ENCODE peak calls at places on chromosomes 7 and 10, in six cellular contexts. P is uterus, S is A549, D is heart left ventricle, F is transverse colon, W is tibial nerve. B is an unnamed sample.

GRCh38 chr7:124908258-124908657 is 21.4 kb downstream of the POT1 start:
- DNase-seq in F (no peak), P (no peak), W (no peak), S (no peak), D (no peak), B (no peak)

GRCh38 chr10:88460601-88461000 is 122.5 kb downstream of the RNLS start:
- DNase-seq in P (no peak), S (no peak), F (no peak), D (no peak), W (no peak), B (no peak)

GRCh38 chr10:69641261-69641980 is 11.4 kb downstream of the FAM241B start:
- DNase-seq in S (no peak), P (no peak), F (no peak), D (no peak), W (no peak), B (no peak)

GRCh38 chr7:44291066-44291732 is 34.2 kb downstream of the CAMK2B start:
- DNase-seq in D (peak), P (peak), W (no peak), F (peak), S (no peak), B (peak)

GRCh38 chr7:18352339-18353255 is 143.0 kb upstream of the HDAC9 start:
- DNase-seq in D (no peak), S (peak), F (peak), W (no peak), P (peak), B (peak)

GRCh38 chr10:109343293-109343692 is 580.0 kb downstream of the XPNPEP1 start:
- DNase-seq in P (no peak), S (no peak), F (no peak), D (no peak), W (no peak), B (no peak)

GRCh38 chr7:115585015-115585655 is 445.4 kb downstream of the TFEC start:
- DNase-seq in S (no peak), D (no peak), P (no peak), W (no peak), F (no peak), B (no peak)

GRCh38 chr10:31745612-31746376 is 182.8 kb downstream of the ARHGAP12 start:
- DNase-seq in P (no peak), D (no peak), S (peak), W (no peak), F (no peak), B (no peak)

GRCh38 chr10:18860591-18861205 is 187.9 kb upstream of the MALRD1 start:
- DNase-seq in D (no peak), F (no peak), S (no peak), P (no peak), W (no peak), B (no peak)

GRCh38 chr7:30470163-30470770 is 8.3 kb downstream of the NOD1 start:
- DNase-seq in D (no peak), F (no peak), S (no peak), W (no peak), P (peak), B (peak)

GRCh38 chr7:85186521-85187241 is at the start of gene SEMA3D:
- DNase-seq in D (peak), W (peak), P (no peak), F (peak), S (peak), B (peak)

GRCh38 chr7:156600496-156600895 is 40.1 kb upstream of the RNF32 start:
- DNase-seq in P (no peak), D (no peak), S (no peak), F (no peak), W (no peak), B (no peak)

GRCh38 chr10:14686356-14686755 is 88.3 kb downstream of the FAM107B start:
- DNase-seq in P (no peak), F (no peak), D (no peak), S (no peak), W (no peak), B (no peak)

GRCh38 chr7:140425718-140426117 is 21.9 kb downstream of the RAB19 start:
- DNase-seq in S (no peak), P (no peak), F (no peak), W (no peak), D (no peak), B (no peak)

GRCh38 chr7:25598765-25599164 is 370.5 kb upstream of the NPVF start:
- DNase-seq in D (no peak), F (no peak), P (no peak), W (no peak), S (no peak), B (no peak)

GRCh38 chr10:132448248-132448731 is 51.3 kb downstream of the PWWP2B start:
- DNase-seq in P (peak), S (peak), W (peak), D (peak), F (peak), B (peak)

GRCh38 chr10:66183028-66183427 is 742.8 kb upstream of the LRRTM3 start:
- DNase-seq in F (no peak), P (no peak), W (no peak), S (no peak), D (no peak), B (no peak)

GRCh38 chr7:143487566-143487965 is 9.9 kb downstream of the TAS2R41 start:
- DNase-seq in F (peak), S (no peak), P (peak), W (peak), D (peak), B (peak)

GRCh38 chr10:126398383-126398743 is 10.1 kb upstream of the ADAM12 start:
- DNase-seq in D (no peak), S (no peak), F (no peak), W (no peak), P (no peak), B (no peak)

GRCh38 chr7:80724249-80724871 is 85.9 kb downstream of the CD36 start:
- DNase-seq in F (no peak), W (no peak), S (no peak), D (no peak), P (no peak), B (no peak)

GRCh38 chr10:45000764-45001381 is at the start of gene ZNF22:
- DNase-seq in D (peak), F (peak), W (peak), P (peak), S (peak), B (no peak)

GRCh38 chr7:114864278-114864677 is 57.6 kb upstream of the MDFIC start:
- DNase-seq in W (no peak), F (no peak), S (no peak), P (no peak), D (no peak), B (no peak)

DNA sequence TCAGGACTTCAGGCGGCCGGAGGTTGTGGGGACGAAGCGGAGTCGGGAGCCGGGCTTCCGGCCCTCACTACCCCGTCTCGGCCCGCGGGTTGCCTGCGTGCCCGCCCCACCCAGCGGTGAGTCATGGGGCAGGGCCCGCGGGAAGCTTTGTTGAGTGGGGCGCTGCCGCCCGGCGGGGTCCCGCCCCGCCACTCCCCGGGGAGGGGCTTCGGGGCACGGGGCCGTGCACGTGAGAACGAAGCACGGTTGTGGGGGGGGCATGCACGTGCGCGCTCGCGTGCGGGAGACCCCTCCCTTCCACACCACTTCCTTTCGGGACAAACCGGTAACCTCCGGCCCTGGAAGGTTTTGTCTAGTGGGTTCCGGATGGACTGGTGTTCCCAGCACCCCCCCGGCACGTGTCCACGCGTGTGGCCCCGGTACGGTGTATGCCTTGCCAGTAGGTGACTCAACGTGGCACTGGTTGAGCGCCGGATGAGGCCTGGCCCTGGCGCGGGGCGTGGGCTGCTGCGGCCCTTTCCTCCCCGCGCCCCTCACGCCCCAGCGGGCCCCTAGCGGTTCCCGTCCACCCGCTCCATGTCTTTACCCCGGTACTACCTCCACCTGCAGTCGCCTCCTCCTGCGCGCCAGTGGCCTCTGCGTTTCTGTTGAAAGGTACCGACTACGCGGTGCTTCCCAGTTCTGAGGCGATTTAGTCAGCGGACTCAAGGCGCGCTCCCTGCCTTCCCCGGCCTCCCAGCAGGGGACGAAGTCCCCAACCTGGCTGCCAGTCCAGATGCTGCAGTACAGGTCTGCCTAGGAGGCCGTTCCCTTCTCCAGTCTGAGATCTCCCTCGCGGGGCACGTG is 3.1 kb downstream of the ADIRF start:
- DNase-seq in D (peak), F (peak), W (peak), P (peak), S (peak), B (peak)
- TF ChIP-seq POLR2A in D (no peak), F (peak), W (peak), P (peak), S (no peak), B (peak)

GRCh38 chr10:34392641-34393170 is 422.4 kb downstream of the PARD3 start:
- DNase-seq in F (no peak), W (no peak), P (no peak), D (no peak), S (no peak), B (no peak)
- TF ChIP-seq CTCF in F (no peak), W (no peak), P (no peak), D (no peak), S (no peak), B (no peak)

DNA sequence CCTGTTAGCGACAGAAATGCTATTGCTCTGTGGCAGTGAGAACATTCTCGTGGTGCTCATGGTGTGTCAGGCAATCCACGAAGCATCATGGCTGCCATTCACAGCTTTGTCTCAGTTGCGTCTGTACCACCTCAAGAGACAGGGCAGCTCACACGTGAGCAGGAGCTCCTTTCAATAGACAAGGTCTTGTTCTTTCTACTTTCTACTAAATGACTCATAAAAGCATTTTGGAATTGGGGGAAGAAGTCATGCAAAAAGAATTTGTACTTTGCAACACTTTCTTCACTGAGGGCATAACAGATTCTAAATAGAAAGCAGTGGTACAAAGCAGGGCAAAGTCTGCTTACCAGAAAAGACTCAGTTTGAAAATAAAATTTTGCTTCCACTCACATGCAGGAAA is 638.5 kb downstream of the PHTF2 start:
- DNase-seq in P (no peak), F (no peak), D (no peak), W (no peak), S (no peak), B (no peak)
- H3K4me3 ChIP-seq in P (no peak), F (no peak), D (no peak), W (no peak), S (no peak), B (no peak)

DNA sequence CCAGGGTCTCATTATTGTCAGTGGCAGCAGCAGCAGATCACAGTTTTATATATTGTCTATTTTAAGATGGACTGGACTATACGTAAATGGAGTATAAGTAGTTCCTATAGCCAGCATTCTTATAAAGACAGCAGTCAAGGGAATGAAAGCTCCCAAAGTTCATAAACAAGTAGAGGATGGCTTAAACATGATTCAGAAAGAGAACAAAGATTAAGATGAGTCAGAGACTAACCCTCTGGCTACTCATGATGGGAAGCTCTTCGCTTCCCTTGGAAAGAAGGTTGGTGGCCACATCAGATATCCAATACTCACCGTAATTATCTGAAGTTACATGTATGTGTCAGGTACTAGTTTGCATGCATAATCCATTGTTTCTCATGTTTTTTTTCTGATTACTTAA is 277.0 kb downstream of the INHBA start:
- DNase-seq in S (no peak), D (no peak), F (no peak), P (no peak), W (no peak), B (no peak)
- TF ChIP-seq POLR2A in S (no peak), D (no peak), F (no peak), P (no peak), W (no peak), B (no peak)

GRCh38 chr10:74888947-74889661 is 62.7 kb downstream of the KAT6B start:
- DNase-seq in W (no peak), S (no peak), F (no peak), P (no peak), D (no peak), B (no peak)
- TF ChIP-seq CTCF in W (no peak), S (peak), F (no peak), P (no peak), D (no peak), B (no peak)

GRCh38 chr10:60467202-60467546 is 77.5 kb upstream of the ANK3 start:
- DNase-seq in S (no peak), D (no peak), F (no peak), W (no peak), P (no peak), B (no peak)

GRCh38 chr10:60473557-60473956 is 83.9 kb upstream of the ANK3 start:
- DNase-seq in F (no peak), S (peak), W (no peak), D (no peak), P (no peak), B (no peak)

GRCh38 chr10:60465801-60466200 is 76.1 kb upstream of the ANK3 start:
- DNase-seq in P (no peak), F (no peak), S (no peak), D (no peak), W (no peak), B (no peak)

GRCh38 chr10:60466267-60467201 is 76.9 kb upstream of the ANK3 start:
- DNase-seq in P (no peak), W (no peak), S (no peak), F (no peak), D (no peak), B (no peak)

GRCh38 chr10:60470091-60470490 is 80.4 kb upstream of the ANK3 start:
- DNase-seq in S (no peak), F (no peak), P (no peak), W (no peak), D (no peak), B (no peak)
- H3K4me3 ChIP-seq in S (no peak), F (no peak), P (no peak), W (no peak), D (no peak), B (no peak)

GRCh38 chr7:726084-726853 is at the start of gene DNAAF5:
- DNase-seq in D (peak), W (peak), S (peak), F (peak), P (peak), B (peak)
- TF ChIP-seq POLR2A in D (no peak), W (no peak), S (peak), F (no peak), P (no peak), B (peak)

GRCh38 chr7:38330861-38331709 is 57.6 kb upstream of the TARP start:
- DNase-seq in S (no peak), F (no peak), W (no peak), D (no peak), P (no peak), B (no peak)
- TF ChIP-seq CTCF in S (no peak), F (no peak), W (no peak), D (no peak), P (no peak), B (no peak)

DNA sequence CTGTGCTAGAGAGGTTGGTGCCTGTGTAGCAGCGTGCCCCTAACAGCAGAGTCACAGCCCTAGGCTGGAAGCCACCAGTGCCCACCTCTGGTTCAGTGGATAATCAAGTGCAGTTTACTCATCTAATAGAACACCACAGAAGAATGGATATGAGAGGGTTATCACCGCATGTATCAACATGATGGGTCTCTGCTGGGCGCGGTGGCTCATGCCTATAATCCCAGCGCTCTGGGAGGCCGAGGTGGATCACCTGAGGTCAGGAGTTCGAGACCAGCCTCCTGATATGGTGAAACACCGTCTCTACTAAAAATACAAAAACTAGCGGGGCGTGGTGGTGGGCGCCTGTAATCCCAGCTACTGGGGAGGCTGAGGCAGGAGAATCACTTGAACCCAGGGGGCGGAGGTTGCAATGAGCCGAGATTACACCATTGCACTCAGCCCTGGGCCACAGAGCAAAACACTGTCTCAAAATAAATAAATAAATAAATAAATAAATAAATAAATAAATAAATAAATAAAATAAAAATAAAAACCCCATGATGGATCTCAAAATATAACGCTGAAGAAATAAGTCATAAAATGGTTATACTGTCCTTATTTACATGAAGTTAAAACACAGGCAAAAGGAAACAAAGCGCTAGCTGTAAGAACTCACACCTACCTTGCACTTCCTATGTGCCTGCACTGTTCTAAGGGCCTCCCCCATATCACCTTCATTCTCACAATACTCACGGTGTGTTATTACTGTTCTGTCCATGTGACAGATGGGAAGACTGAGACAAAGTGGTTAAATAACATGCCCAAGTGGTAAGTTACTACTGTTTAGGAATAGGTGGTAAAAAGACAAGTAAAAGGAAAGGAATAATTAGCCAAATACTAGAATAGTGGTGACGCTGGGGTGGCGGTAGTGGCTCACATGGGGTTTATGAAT is 70.9 kb downstream of the AMZ1 start:
- DNase-seq in F (no peak), P (no peak), D (no peak), W (no peak), S (no peak), B (no peak)
- H3K4me3 ChIP-seq in F (no peak), P (no peak), D (no peak), W (no peak), S (peak), B (no peak)